ENCODE peak calls at places on chromosomes 12 and 14, in nine cellular contexts. One of them, this sample, is unnamed.

GRCh38 chr14:64400829-64401459 is 12.8 kb downstream of the MTHFD1 start:
- DNase-seq in H7: no peak
- DNase-seq in SW480: no peak
- DNase-seq in astrocyte of the hippocampus: no peak
- DNase-seq in stimulated activated CD4-positive, alpha-beta T cell treated with anti-CD3 and anti-CD28 coated beads, TNF-alpha, amount 100 ng/mL, for 1 hour: no peak
- DNase-seq in NCI-H2171: no peak
- DNase-seq in stimulated activated naive B cell treated with anti-CD40 and anti-IgM and Interleukin-4, amounts not matched to agents 10 μg/mL and 1 μg/mL and 100 μg/mL, for 72 hours: no peak
- DNase-seq in activated CD8-positive, alpha-beta memory T cell treated with anti-CD3 and anti-CD28 coated beads for 4 hours: no peak
- DNase-seq in NCI-H82: no peak
- DNase-seq in this sample: no peak

GRCh38 chr14:60002819-60003492 is 83.0 kb downstream of the LRRC9 start:
- DNase-seq in astrocyte of the hippocampus: no peak
- DNase-seq in H7: no peak
- DNase-seq in NCI-H82: peak; percentile 95
- DNase-seq in NCI-H2171: no peak
- DNase-seq in activated CD8-positive, alpha-beta memory T cell treated with anti-CD3 and anti-CD28 coated beads for 4 hours: no peak
- DNase-seq in SW480: no peak
- DNase-seq in stimulated activated CD4-positive, alpha-beta T cell treated with anti-CD3 and anti-CD28 coated beads, TNF-alpha, amount 100 ng/mL, for 1 hour: no peak
- DNase-seq in stimulated activated naive B cell treated with anti-CD40 and anti-IgM and Interleukin-4, amounts not matched to agents 10 μg/mL and 1 μg/mL and 100 μg/mL, for 72 hours: no peak
- DNase-seq in this sample: no peak

GRCh38 chr14:75433631-75434556 is 6.1 kb downstream of the JDP2 start:
- DNase-seq in astrocyte of the hippocampus: no peak
- DNase-seq in stimulated activated naive B cell treated with anti-CD40 and anti-IgM and Interleukin-4, amounts not matched to agents 10 μg/mL and 1 μg/mL and 100 μg/mL, for 72 hours: no peak
- DNase-seq in NCI-H2171: no peak
- DNase-seq in stimulated activated CD4-positive, alpha-beta T cell treated with anti-CD3 and anti-CD28 coated beads, TNF-alpha, amount 100 ng/mL, for 1 hour: no peak
- DNase-seq in SW480: no peak
- DNase-seq in activated CD8-positive, alpha-beta memory T cell treated with anti-CD3 and anti-CD28 coated beads for 4 hours: no peak
- DNase-seq in NCI-H82: peak; percentile 46
- DNase-seq in H7: no peak
- DNase-seq in this sample: no peak

GRCh38 chr14:53458368-53458814 is 305.3 kb upstream of the DDHD1 start:
- DNase-seq in SW480: peak; percentile 85
- DNase-seq in NCI-H82: no peak
- DNase-seq in stimulated activated CD4-positive, alpha-beta T cell treated with anti-CD3 and anti-CD28 coated beads, TNF-alpha, amount 100 ng/mL, for 1 hour: no peak
- DNase-seq in H7: no peak
- DNase-seq in astrocyte of the hippocampus: peak; percentile 69
- DNase-seq in NCI-H2171: no peak
- DNase-seq in activated CD8-positive, alpha-beta memory T cell treated with anti-CD3 and anti-CD28 coated beads for 4 hours: no peak
- DNase-seq in stimulated activated naive B cell treated with anti-CD40 and anti-IgM and Interleukin-4, amounts not matched to agents 10 μg/mL and 1 μg/mL and 100 μg/mL, for 72 hours: no peak
- DNase-seq in this sample: no peak

GRCh38 chr12:52876371-52876770 is 27.6 kb upstream of the KRT78 start:
- DNase-seq in activated CD8-positive, alpha-beta memory T cell treated with anti-CD3 and anti-CD28 coated beads for 4 hours: no peak
- DNase-seq in stimulated activated CD4-positive, alpha-beta T cell treated with anti-CD3 and anti-CD28 coated beads, TNF-alpha, amount 100 ng/mL, for 1 hour: no peak
- DNase-seq in NCI-H82: no peak
- DNase-seq in H7: no peak
- DNase-seq in astrocyte of the hippocampus: no peak
- DNase-seq in NCI-H2171: peak; percentile 84
- DNase-seq in SW480: no peak
- DNase-seq in stimulated activated naive B cell treated with anti-CD40 and anti-IgM and Interleukin-4, amounts not matched to agents 10 μg/mL and 1 μg/mL and 100 μg/mL, for 72 hours: no peak
- DNase-seq in this sample: no peak

GRCh38 chr12:76422878-76423438 is 74.7 kb upstream of the BBS10 start:
- DNase-seq in SW480: no peak
- DNase-seq in NCI-H82: peak; percentile 52
- DNase-seq in H7: no peak
- DNase-seq in astrocyte of the hippocampus: peak; percentile 51
- DNase-seq in activated CD8-positive, alpha-beta memory T cell treated with anti-CD3 and anti-CD28 coated beads for 4 hours: no peak
- DNase-seq in stimulated activated CD4-positive, alpha-beta T cell treated with anti-CD3 and anti-CD28 coated beads, TNF-alpha, amount 100 ng/mL, for 1 hour: no peak
- DNase-seq in NCI-H2171: no peak
- DNase-seq in stimulated activated naive B cell treated with anti-CD40 and anti-IgM and Interleukin-4, amounts not matched to agents 10 μg/mL and 1 μg/mL and 100 μg/mL, for 72 hours: no peak
- DNase-seq in this sample: no peak

GRCh38 chr14:57712101-57712500 is 153.8 kb downstream of the SLC35F4 start:
- DNase-seq in activated CD8-positive, alpha-beta memory T cell treated with anti-CD3 and anti-CD28 coated beads for 4 hours: no peak
- DNase-seq in SW480: no peak
- DNase-seq in astrocyte of the hippocampus: peak; percentile 2
- DNase-seq in stimulated activated CD4-positive, alpha-beta T cell treated with anti-CD3 and anti-CD28 coated beads, TNF-alpha, amount 100 ng/mL, for 1 hour: no peak
- DNase-seq in NCI-H2171: no peak
- DNase-seq in NCI-H82: no peak
- DNase-seq in stimulated activated naive B cell treated with anti-CD40 and anti-IgM and Interleukin-4, amounts not matched to agents 10 μg/mL and 1 μg/mL and 100 μg/mL, for 72 hours: no peak
- DNase-seq in H7: no peak
- DNase-seq in this sample: no peak

GRCh38 chr14:51807355-51807754 is 53.1 kb upstream of the GNG2 start:
- DNase-seq in stimulated activated naive B cell treated with anti-CD40 and anti-IgM and Interleukin-4, amounts not matched to agents 10 μg/mL and 1 μg/mL and 100 μg/mL, for 72 hours: no peak
- DNase-seq in activated CD8-positive, alpha-beta memory T cell treated with anti-CD3 and anti-CD28 coated beads for 4 hours: no peak
- DNase-seq in NCI-H82: no peak
- DNase-seq in H7: no peak
- DNase-seq in astrocyte of the hippocampus: peak; percentile 16
- DNase-seq in NCI-H2171: no peak
- DNase-seq in stimulated activated CD4-positive, alpha-beta T cell treated with anti-CD3 and anti-CD28 coated beads, TNF-alpha, amount 100 ng/mL, for 1 hour: no peak
- DNase-seq in SW480: no peak
- DNase-seq in this sample: no peak

GRCh38 chr12:13834241-13834640 is 147.2 kb downstream of the GRIN2B start:
- DNase-seq in astrocyte of the hippocampus: no peak
- DNase-seq in SW480: peak; percentile 36
- DNase-seq in stimulated activated CD4-positive, alpha-beta T cell treated with anti-CD3 and anti-CD28 coated beads, TNF-alpha, amount 100 ng/mL, for 1 hour: no peak
- DNase-seq in stimulated activated naive B cell treated with anti-CD40 and anti-IgM and Interleukin-4, amounts not matched to agents 10 μg/mL and 1 μg/mL and 100 μg/mL, for 72 hours: no peak
- DNase-seq in H7: no peak
- DNase-seq in NCI-H2171: no peak
- DNase-seq in NCI-H82: no peak
- DNase-seq in activated CD8-positive, alpha-beta memory T cell treated with anti-CD3 and anti-CD28 coated beads for 4 hours: no peak
- DNase-seq in this sample: no peak

GRCh38 chr12:55728185-55728931 is 451 bp downstream of the CD63 start:
- DNase-seq in SW480: peak; percentile 62
- DNase-seq in stimulated activated CD4-positive, alpha-beta T cell treated with anti-CD3 and anti-CD28 coated beads, TNF-alpha, amount 100 ng/mL, for 1 hour: no peak
- DNase-seq in H7: peak; percentile 83
- DNase-seq in astrocyte of the hippocampus: peak; percentile 87
- DNase-seq in NCI-H2171: no peak
- DNase-seq in stimulated activated naive B cell treated with anti-CD40 and anti-IgM and Interleukin-4, amounts not matched to agents 10 μg/mL and 1 μg/mL and 100 μg/mL, for 72 hours: no peak
- DNase-seq in activated CD8-positive, alpha-beta memory T cell treated with anti-CD3 and anti-CD28 coated beads for 4 hours: no peak
- DNase-seq in NCI-H82: peak; percentile 55
- DNase-seq in this sample: no peak

GRCh38 chr12:98221243-98221808 is 294.1 kb upstream of the TMPO start:
- DNase-seq in NCI-H2171: no peak
- DNase-seq in H7: no peak
- DNase-seq in activated CD8-positive, alpha-beta memory T cell treated with anti-CD3 and anti-CD28 coated beads for 4 hours: no peak
- DNase-seq in NCI-H82: no peak
- DNase-seq in stimulated activated naive B cell treated with anti-CD40 and anti-IgM and Interleukin-4, amounts not matched to agents 10 μg/mL and 1 μg/mL and 100 μg/mL, for 72 hours: no peak
- DNase-seq in stimulated activated CD4-positive, alpha-beta T cell treated with anti-CD3 and anti-CD28 coated beads, TNF-alpha, amount 100 ng/mL, for 1 hour: no peak
- DNase-seq in SW480: no peak
- DNase-seq in astrocyte of the hippocampus: peak; percentile 87
- DNase-seq in this sample: no peak

GRCh38 chr14:102929349-102930137 is 7.1 kb downstream of the AMN start:
- DNase-seq in NCI-H82: no peak
- DNase-seq in stimulated activated CD4-positive, alpha-beta T cell treated with anti-CD3 and anti-CD28 coated beads, TNF-alpha, amount 100 ng/mL, for 1 hour: no peak
- DNase-seq in astrocyte of the hippocampus: no peak
- DNase-seq in stimulated activated naive B cell treated with anti-CD40 and anti-IgM and Interleukin-4, amounts not matched to agents 10 μg/mL and 1 μg/mL and 100 μg/mL, for 72 hours: no peak
- DNase-seq in activated CD8-positive, alpha-beta memory T cell treated with anti-CD3 and anti-CD28 coated beads for 4 hours: no peak
- DNase-seq in SW480: no peak
- DNase-seq in H7: peak; percentile 82
- DNase-seq in NCI-H2171: no peak
- DNase-seq in this sample: no peak

GRCh38 chr12:111330800-111331752 is 37.8 kb downstream of the PHETA1 start:
- DNase-seq in H7: peak; percentile 77
- DNase-seq in SW480: peak; percentile 65
- DNase-seq in astrocyte of the hippocampus: peak; percentile 50
- DNase-seq in activated CD8-positive, alpha-beta memory T cell treated with anti-CD3 and anti-CD28 coated beads for 4 hours: no peak
- DNase-seq in NCI-H2171: peak; percentile 32
- DNase-seq in NCI-H82: peak; percentile 85
- DNase-seq in stimulated activated naive B cell treated with anti-CD40 and anti-IgM and Interleukin-4, amounts not matched to agents 10 μg/mL and 1 μg/mL and 100 μg/mL, for 72 hours: no peak
- DNase-seq in stimulated activated CD4-positive, alpha-beta T cell treated with anti-CD3 and anti-CD28 coated beads, TNF-alpha, amount 100 ng/mL, for 1 hour: no peak
- DNase-seq in this sample: no peak

GRCh38 chr14:95044463-95045254 is 112.7 kb downstream of the DICER1 start:
- DNase-seq in stimulated activated CD4-positive, alpha-beta T cell treated with anti-CD3 and anti-CD28 coated beads, TNF-alpha, amount 100 ng/mL, for 1 hour: no peak
- DNase-seq in H7: peak; percentile 76
- DNase-seq in NCI-H2171: no peak
- DNase-seq in stimulated activated naive B cell treated with anti-CD40 and anti-IgM and Interleukin-4, amounts not matched to agents 10 μg/mL and 1 μg/mL and 100 μg/mL, for 72 hours: no peak
- DNase-seq in SW480: no peak
- DNase-seq in activated CD8-positive, alpha-beta memory T cell treated with anti-CD3 and anti-CD28 coated beads for 4 hours: no peak
- DNase-seq in NCI-H82: no peak
- DNase-seq in astrocyte of the hippocampus: no peak
- DNase-seq in this sample: no peak

GRCh38 chr14:103207038-103207403 is 83.8 kb downstream of the TNFAIP2 start:
- DNase-seq in H7: peak; percentile 89
- DNase-seq in NCI-H82: peak; percentile 59
- DNase-seq in stimulated activated naive B cell treated with anti-CD40 and anti-IgM and Interleukin-4, amounts not matched to agents 10 μg/mL and 1 μg/mL and 100 μg/mL, for 72 hours: no peak
- DNase-seq in activated CD8-positive, alpha-beta memory T cell treated with anti-CD3 and anti-CD28 coated beads for 4 hours: no peak
- DNase-seq in stimulated activated CD4-positive, alpha-beta T cell treated with anti-CD3 and anti-CD28 coated beads, TNF-alpha, amount 100 ng/mL, for 1 hour: no peak
- DNase-seq in astrocyte of the hippocampus: peak; percentile 33
- DNase-seq in SW480: no peak
- DNase-seq in NCI-H2171: no peak
- DNase-seq in this sample: no peak

This sample was measured in GM19239.